ENCODE peak calls at places on chromosomes 2 and 18, in eight cellular contexts. One of them, this sample, is unnamed.

GRCh38 chr2:44974064-44974715 is 32.7 kb downstream of the SIX3 start:
- DNase-seq in fibroblast of lung: peak
- DNase-seq in aorta: no peak
- DNase-seq in body of pancreas: no peak
- DNase-seq in esophagus squamous epithelium: no peak
- DNase-seq in small intestine: peak
- DNase-seq in brain microvascular endothelial cell: peak
- DNase-seq in K562: peak
- DNase-seq in this sample: no peak

GRCh38 chr18:68791801-68792200 is 6.1 kb upstream of the CCDC102B start:
- DNase-seq in fibroblast of lung: peak
- DNase-seq in aorta: no peak
- DNase-seq in body of pancreas: no peak
- DNase-seq in esophagus squamous epithelium: no peak
- DNase-seq in small intestine: peak
- DNase-seq in brain microvascular endothelial cell: no peak
- DNase-seq in K562: no peak
- DNase-seq in this sample: no peak

GRCh38 chr2:33366473-33366872 is 110.0 kb upstream of the RASGRP3 start:
- DNase-seq in fibroblast of lung: peak
- DNase-seq in aorta: peak
- DNase-seq in body of pancreas: peak
- DNase-seq in esophagus squamous epithelium: no peak
- DNase-seq in small intestine: no peak
- DNase-seq in brain microvascular endothelial cell: no peak
- DNase-seq in K562: no peak
- DNase-seq in this sample: no peak

GRCh38 chr2:43486604-43487003 is 109.2 kb downstream of the THADA start:
- DNase-seq in fibroblast of lung: no peak
- DNase-seq in aorta: peak
- DNase-seq in body of pancreas: no peak
- DNase-seq in esophagus squamous epithelium: no peak
- DNase-seq in small intestine: no peak
- DNase-seq in brain microvascular endothelial cell: no peak
- DNase-seq in K562: no peak
- DNase-seq in this sample: no peak

GRCh38 chr2:238763471-238763995 is 84.4 kb upstream of the TWIST2 start:
- DNase-seq in fibroblast of lung: no peak
- DNase-seq in aorta: no peak
- DNase-seq in body of pancreas: no peak
- DNase-seq in esophagus squamous epithelium: no peak
- DNase-seq in small intestine: no peak
- DNase-seq in brain microvascular endothelial cell: no peak
- DNase-seq in K562: no peak
- DNase-seq in this sample: no peak

GRCh38 chr2:9463698-9464034 is 10.7 kb upstream of the IAH1 start:
- DNase-seq in fibroblast of lung: peak
- DNase-seq in aorta: no peak
- DNase-seq in body of pancreas: no peak
- DNase-seq in esophagus squamous epithelium: no peak
- DNase-seq in small intestine: no peak
- DNase-seq in brain microvascular endothelial cell: peak
- DNase-seq in K562: no peak
- DNase-seq in this sample: no peak

GRCh38 chr18:6795307-6795706 is 65.8 kb downstream of the ARHGAP28 start:
- DNase-seq in fibroblast of lung: no peak
- DNase-seq in aorta: no peak
- DNase-seq in body of pancreas: no peak
- DNase-seq in esophagus squamous epithelium: no peak
- DNase-seq in small intestine: no peak
- DNase-seq in brain microvascular endothelial cell: no peak
- DNase-seq in K562: no peak
- DNase-seq in this sample: no peak

GRCh38 chr2:186934420-186934819 is 85.5 kb upstream of the ZSWIM2 start:
- DNase-seq in fibroblast of lung: no peak
- DNase-seq in aorta: no peak
- DNase-seq in body of pancreas: no peak
- DNase-seq in esophagus squamous epithelium: no peak
- DNase-seq in small intestine: no peak
- DNase-seq in brain microvascular endothelial cell: no peak
- DNase-seq in K562: no peak
- DNase-seq in this sample: no peak

GRCh38 chr2:22902662-22903165 is 482.3 kb upstream of the KLHL29 start:
- DNase-seq in fibroblast of lung: no peak
- DNase-seq in aorta: no peak
- DNase-seq in body of pancreas: no peak
- DNase-seq in esophagus squamous epithelium: no peak
- DNase-seq in small intestine: no peak
- DNase-seq in brain microvascular endothelial cell: no peak
- DNase-seq in K562: no peak
- DNase-seq in this sample: no peak

GRCh38 chr2:10407841-10408648 is 40.1 kb downstream of the ODC1 start:
- DNase-seq in fibroblast of lung: peak
- DNase-seq in aorta: no peak
- DNase-seq in body of pancreas: peak
- DNase-seq in esophagus squamous epithelium: no peak
- DNase-seq in small intestine: peak
- DNase-seq in brain microvascular endothelial cell: peak
- DNase-seq in K562: peak
- DNase-seq in this sample: peak

GRCh38 chr2:196077821-196078220 is 9.2 kb upstream of the DNAH7 start:
- DNase-seq in fibroblast of lung: no peak
- DNase-seq in aorta: no peak
- DNase-seq in body of pancreas: no peak
- DNase-seq in esophagus squamous epithelium: no peak
- DNase-seq in small intestine: no peak
- DNase-seq in brain microvascular endothelial cell: no peak
- DNase-seq in K562: no peak
- DNase-seq in this sample: no peak

GRCh38 chr18:46883180-46883579 is 34.1 kb downstream of the PIAS2 start:
- DNase-seq in fibroblast of lung: no peak
- DNase-seq in aorta: no peak
- DNase-seq in body of pancreas: no peak
- DNase-seq in esophagus squamous epithelium: no peak
- DNase-seq in small intestine: no peak
- DNase-seq in brain microvascular endothelial cell: no peak
- DNase-seq in K562: no peak
- DNase-seq in this sample: no peak

GRCh38 chr2:68284896-68285295 is 32.6 kb upstream of the PPP3R1 start:
- DNase-seq in fibroblast of lung: peak
- DNase-seq in aorta: no peak
- DNase-seq in body of pancreas: no peak
- DNase-seq in esophagus squamous epithelium: no peak
- DNase-seq in small intestine: no peak
- DNase-seq in brain microvascular endothelial cell: no peak
- DNase-seq in K562: no peak
- DNase-seq in this sample: no peak

GRCh38 chr18:57921708-57922107 is 118.6 kb upstream of the ATP8B1 start:
- DNase-seq in fibroblast of lung: peak
- DNase-seq in aorta: no peak
- DNase-seq in body of pancreas: no peak
- DNase-seq in esophagus squamous epithelium: no peak
- DNase-seq in small intestine: peak
- DNase-seq in brain microvascular endothelial cell: peak
- DNase-seq in K562: peak
- DNase-seq in this sample: no peak

GRCh38 chr2:63050186-63050915 is at the start of gene OTX1:
- DNase-seq in fibroblast of lung: peak
- DNase-seq in aorta: no peak
- DNase-seq in body of pancreas: peak
- DNase-seq in esophagus squamous epithelium: no peak
- DNase-seq in small intestine: peak
- DNase-seq in brain microvascular endothelial cell: no peak
- DNase-seq in K562: peak
- DNase-seq in this sample: peak

GRCh38 chr2:12594590-12594989 is 122.1 kb upstream of the TRIB2 start:
- DNase-seq in fibroblast of lung: no peak
- DNase-seq in aorta: no peak
- DNase-seq in body of pancreas: no peak
- DNase-seq in esophagus squamous epithelium: no peak
- DNase-seq in small intestine: no peak
- DNase-seq in brain microvascular endothelial cell: no peak
- DNase-seq in K562: no peak
- DNase-seq in this sample: no peak

GRCh38 chr18:65906621-65907034 is 155.8 kb downstream of the CDH7 start:
- DNase-seq in fibroblast of lung: no peak
- DNase-seq in aorta: no peak
- DNase-seq in body of pancreas: no peak
- DNase-seq in esophagus squamous epithelium: no peak
- DNase-seq in small intestine: peak
- DNase-seq in brain microvascular endothelial cell: no peak
- DNase-seq in K562: no peak
- DNase-seq in this sample: no peak

GRCh38 chr18:69845588-69846506 is 101.8 kb downstream of the CD226 start:
- DNase-seq in fibroblast of lung: peak
- DNase-seq in aorta: no peak
- DNase-seq in body of pancreas: no peak
- DNase-seq in esophagus squamous epithelium: no peak
- DNase-seq in small intestine: no peak
- DNase-seq in brain microvascular endothelial cell: no peak
- DNase-seq in K562: peak
- DNase-seq in this sample: no peak

GRCh38 chr2:45729753-45730512 is 78.5 kb downstream of the PRKCE start:
- DNase-seq in fibroblast of lung: no peak
- DNase-seq in aorta: no peak
- DNase-seq in body of pancreas: no peak
- DNase-seq in esophagus squamous epithelium: no peak
- DNase-seq in small intestine: peak
- DNase-seq in brain microvascular endothelial cell: peak
- DNase-seq in K562: peak
- DNase-seq in this sample: no peak

GRCh38 chr2:11097038-11097720 is 58.1 kb upstream of the SLC66A3 start:
- DNase-seq in fibroblast of lung: peak
- DNase-seq in aorta: no peak
- DNase-seq in body of pancreas: no peak
- DNase-seq in esophagus squamous epithelium: no peak
- DNase-seq in small intestine: no peak
- DNase-seq in brain microvascular endothelial cell: peak
- DNase-seq in K562: no peak
- DNase-seq in this sample: no peak

GRCh38 chr2:237097326-237097910 is 11.7 kb downstream of the COPS8 start:
- DNase-seq in fibroblast of lung: no peak
- DNase-seq in aorta: no peak
- DNase-seq in body of pancreas: no peak
- DNase-seq in esophagus squamous epithelium: no peak
- DNase-seq in small intestine: no peak
- DNase-seq in brain microvascular endothelial cell: no peak
- DNase-seq in K562: no peak
- DNase-seq in this sample: no peak

DNA sequence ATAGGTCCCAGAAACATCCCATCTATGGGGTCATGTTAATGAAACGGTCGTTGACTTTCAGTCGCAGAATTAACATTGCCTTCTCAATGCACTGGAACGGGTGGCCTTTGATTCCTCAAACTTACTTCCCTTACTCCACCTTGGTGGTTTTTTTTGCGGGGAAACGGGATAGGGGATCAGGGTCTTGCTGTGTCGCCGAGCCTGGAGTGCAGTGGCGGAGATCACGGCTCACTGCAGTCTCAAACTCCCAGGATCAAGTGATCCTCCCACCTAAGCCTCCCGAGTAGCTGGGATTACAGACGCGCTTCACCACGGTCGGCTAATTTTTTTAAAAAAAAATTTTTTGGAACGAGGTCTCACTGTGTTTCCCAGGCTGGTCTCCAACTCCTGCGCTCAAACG is 754 bp downstream of the ATG16L1 start:
- DNase-seq in fibroblast of lung: no peak
- DNase-seq in aorta: no peak
- DNase-seq in body of pancreas: no peak
- DNase-seq in esophagus squamous epithelium: no peak
- DNase-seq in small intestine: peak
- DNase-seq in brain microvascular endothelial cell: no peak
- DNase-seq in K562: no peak
- DNase-seq in this sample: no peak
- H3K4me3 ChIP-seq in fibroblast of lung: peak
- H3K4me3 ChIP-seq in aorta: peak
- H3K4me3 ChIP-seq in body of pancreas: peak
- H3K4me3 ChIP-seq in esophagus squamous epithelium: peak
- H3K4me3 ChIP-seq in small intestine: peak
- H3K4me3 ChIP-seq in brain microvascular endothelial cell: peak
- H3K4me3 ChIP-seq in K562: peak
- H3K4me3 ChIP-seq in this sample: peak

DNA sequence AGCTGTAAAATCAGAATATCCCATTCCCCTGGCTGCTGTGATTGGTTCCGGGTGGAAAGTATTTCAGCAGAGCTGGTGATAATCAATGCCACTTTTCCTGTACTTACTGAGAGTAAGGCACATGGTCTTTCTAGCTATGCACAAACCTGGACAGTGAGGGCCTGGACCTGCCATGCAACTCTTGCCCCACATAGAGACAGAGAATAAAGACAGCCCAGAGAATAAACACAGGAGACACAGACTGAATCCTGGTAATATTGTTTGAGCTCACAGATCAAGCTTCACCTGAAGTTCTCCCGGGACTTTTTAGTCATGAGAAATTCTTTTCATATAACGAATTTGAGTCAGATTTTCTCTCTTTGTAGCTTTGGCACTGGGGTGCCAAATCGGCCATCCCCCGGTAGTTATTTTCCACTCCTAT is 81.9 kb downstream of the ACAA2 start:
- DNase-seq in fibroblast of lung: no peak
- DNase-seq in aorta: no peak
- DNase-seq in body of pancreas: no peak
- DNase-seq in esophagus squamous epithelium: no peak
- DNase-seq in small intestine: no peak
- DNase-seq in brain microvascular endothelial cell: no peak
- DNase-seq in K562: no peak
- DNase-seq in this sample: no peak
- H3K27ac ChIP-seq in fibroblast of lung: no peak
- H3K27ac ChIP-seq in aorta: no peak
- H3K27ac ChIP-seq in body of pancreas: no peak
- H3K27ac ChIP-seq in esophagus squamous epithelium: no peak
- H3K27ac ChIP-seq in small intestine: no peak
- H3K27ac ChIP-seq in brain microvascular endothelial cell: no peak
- H3K27ac ChIP-seq in K562: no peak
- H3K27ac ChIP-seq in this sample: no peak

GRCh38 chr18:25862881-25863600 is 227.4 kb downstream of the SS18 start:
- DNase-seq in fibroblast of lung: peak
- DNase-seq in aorta: no peak
- DNase-seq in body of pancreas: no peak
- DNase-seq in esophagus squamous epithelium: no peak
- DNase-seq in small intestine: no peak
- DNase-seq in brain microvascular endothelial cell: no peak
- DNase-seq in K562: no peak
- DNase-seq in this sample: no peak
- H3K4me3 ChIP-seq in fibroblast of lung: no peak
- H3K4me3 ChIP-seq in aorta: peak
- H3K4me3 ChIP-seq in body of pancreas: no peak
- H3K4me3 ChIP-seq in esophagus squamous epithelium: no peak
- H3K4me3 ChIP-seq in small intestine: no peak
- H3K4me3 ChIP-seq in brain microvascular endothelial cell: peak
- H3K4me3 ChIP-seq in K562: no peak
- H3K4me3 ChIP-seq in this sample: no peak

DNA sequence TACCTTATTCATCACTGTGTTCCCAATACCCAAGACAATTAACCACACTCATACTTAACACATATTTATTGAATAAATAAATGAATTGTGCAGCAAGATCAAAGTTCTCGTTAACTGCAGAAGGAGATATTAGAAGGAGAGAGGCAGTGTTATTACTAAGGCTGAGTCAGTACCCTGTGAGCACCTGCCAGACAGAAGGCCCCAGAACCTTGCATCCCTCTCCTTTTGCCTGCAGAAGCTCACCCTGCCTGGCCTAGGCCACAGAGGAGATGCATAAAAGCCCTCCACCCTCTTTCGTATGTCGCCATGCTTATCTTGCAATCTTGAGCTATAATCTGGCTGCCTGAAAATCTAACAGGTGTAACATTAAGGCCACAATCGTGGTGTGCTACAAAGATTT is 20.5 kb upstream of the RNF149 start:
- DNase-seq in fibroblast of lung: no peak
- DNase-seq in aorta: no peak
- DNase-seq in body of pancreas: no peak
- DNase-seq in esophagus squamous epithelium: no peak
- DNase-seq in small intestine: peak
- DNase-seq in brain microvascular endothelial cell: no peak
- DNase-seq in K562: no peak
- DNase-seq in this sample: no peak
- H3K27ac ChIP-seq in fibroblast of lung: peak
- H3K27ac ChIP-seq in aorta: no peak
- H3K27ac ChIP-seq in body of pancreas: peak
- H3K27ac ChIP-seq in esophagus squamous epithelium: peak
- H3K27ac ChIP-seq in small intestine: peak
- H3K27ac ChIP-seq in brain microvascular endothelial cell: no peak
- H3K27ac ChIP-seq in K562: no peak
- H3K27ac ChIP-seq in this sample: no peak